ENCODE peak calls at places on chromosome 17, in eight cellular contexts. One of them, this sample, is unnamed.

GRCh38 chr17:39611441-39612112 is 3.9 kb upstream of the NEUROD2 start:
- DNase-seq in fibroblast of lung: no peak
- DNase-seq in IMR-90: no peak
- DNase-seq in CD8-positive, alpha-beta T cell: no peak
- DNase-seq in cardiac muscle cell: no peak
- DNase-seq in tibial artery: no peak
- DNase-seq in lower lobe of right lung: no peak
- DNase-seq in body of pancreas: no peak
- DNase-seq in this sample: no peak

GRCh38 chr17:27471321-27472269 is 15.3 kb downstream of the KSR1 start:
- DNase-seq in tibial artery: no peak
- DNase-seq in IMR-90: peak; percentile 41
- DNase-seq in CD8-positive, alpha-beta T cell: peak; percentile 30
- DNase-seq in lower lobe of right lung: no peak
- DNase-seq in body of pancreas: no peak
- DNase-seq in cardiac muscle cell: no peak
- DNase-seq in fibroblast of lung: peak; percentile 71
- DNase-seq in this sample: peak; percentile 25

GRCh38 chr17:1735834-1736347 is 6.8 kb upstream of the SERPINF2 start:
- DNase-seq in CD8-positive, alpha-beta T cell: no peak
- DNase-seq in body of pancreas: no peak
- DNase-seq in tibial artery: no peak
- DNase-seq in fibroblast of lung: no peak
- DNase-seq in cardiac muscle cell: no peak
- DNase-seq in lower lobe of right lung: no peak
- DNase-seq in IMR-90: no peak
- DNase-seq in this sample: no peak

GRCh38 chr17:47620503-47621245 is 29.0 kb upstream of the KPNB1 start:
- DNase-seq in tibial artery: no peak
- DNase-seq in CD8-positive, alpha-beta T cell: no peak
- DNase-seq in IMR-90: no peak
- DNase-seq in fibroblast of lung: no peak
- DNase-seq in body of pancreas: no peak
- DNase-seq in lower lobe of right lung: no peak
- DNase-seq in cardiac muscle cell: no peak
- DNase-seq in this sample: no peak

GRCh38 chr17:2089021-2089422 is 34.1 kb downstream of the HIC1 start:
- DNase-seq in lower lobe of right lung: no peak
- DNase-seq in body of pancreas: no peak
- DNase-seq in CD8-positive, alpha-beta T cell: no peak
- DNase-seq in IMR-90: peak; percentile 73
- DNase-seq in cardiac muscle cell: peak; percentile 80
- DNase-seq in tibial artery: no peak
- DNase-seq in fibroblast of lung: peak; percentile 76
- DNase-seq in this sample: no peak

GRCh38 chr17:59121901-59122480 is 15.3 kb upstream of the TRIM37 start:
- DNase-seq in lower lobe of right lung: no peak
- DNase-seq in fibroblast of lung: no peak
- DNase-seq in tibial artery: no peak
- DNase-seq in body of pancreas: no peak
- DNase-seq in cardiac muscle cell: no peak
- DNase-seq in CD8-positive, alpha-beta T cell: no peak
- DNase-seq in IMR-90: no peak
- DNase-seq in this sample: no peak

GRCh38 chr17:7478276-7479138 is 924 bp downstream of the ZBTB4 start:
- DNase-seq in IMR-90: peak; percentile 18
- DNase-seq in lower lobe of right lung: peak; percentile 77
- DNase-seq in cardiac muscle cell: peak; percentile 43
- DNase-seq in tibial artery: peak; percentile 79
- DNase-seq in fibroblast of lung: peak; percentile 27
- DNase-seq in body of pancreas: peak; percentile 60
- DNase-seq in CD8-positive, alpha-beta T cell: peak; percentile 61
- DNase-seq in this sample: peak; percentile 64

GRCh38 chr17:28978016-28978415 is 26.7 kb upstream of the PHF12 start:
- DNase-seq in cardiac muscle cell: no peak
- DNase-seq in IMR-90: no peak
- DNase-seq in tibial artery: no peak
- DNase-seq in lower lobe of right lung: no peak
- DNase-seq in body of pancreas: no peak
- DNase-seq in fibroblast of lung: no peak
- DNase-seq in CD8-positive, alpha-beta T cell: no peak
- DNase-seq in this sample: no peak

GRCh38 chr17:17079761-17080160 is 37.5 kb downstream of the MPRIP start:
- DNase-seq in body of pancreas: no peak
- DNase-seq in IMR-90: no peak
- DNase-seq in cardiac muscle cell: no peak
- DNase-seq in fibroblast of lung: no peak
- DNase-seq in lower lobe of right lung: peak; percentile 79
- DNase-seq in CD8-positive, alpha-beta T cell: no peak
- DNase-seq in tibial artery: peak; percentile 88
- DNase-seq in this sample: no peak

GRCh38 chr17:67492824-67493490 is 115.9 kb downstream of the PITPNC1 start:
- DNase-seq in lower lobe of right lung: no peak
- DNase-seq in tibial artery: no peak
- DNase-seq in IMR-90: peak; percentile 31
- DNase-seq in fibroblast of lung: peak; percentile 56
- DNase-seq in body of pancreas: no peak
- DNase-seq in CD8-positive, alpha-beta T cell: no peak
- DNase-seq in cardiac muscle cell: no peak
- DNase-seq in this sample: no peak

GRCh38 chr17:77392376-77393273 is 251.9 kb downstream of the SEC14L1 start:
- DNase-seq in CD8-positive, alpha-beta T cell: no peak
- DNase-seq in lower lobe of right lung: no peak
- DNase-seq in IMR-90: no peak
- DNase-seq in cardiac muscle cell: no peak
- DNase-seq in tibial artery: peak; percentile 82
- DNase-seq in fibroblast of lung: no peak
- DNase-seq in body of pancreas: peak; percentile 64
- DNase-seq in this sample: no peak

GRCh38 chr17:29039764-29040598 is 3.0 kb upstream of the PIPOX start:
- DNase-seq in IMR-90: peak; percentile 80
- DNase-seq in fibroblast of lung: peak; percentile 95
- DNase-seq in lower lobe of right lung: no peak
- DNase-seq in CD8-positive, alpha-beta T cell: no peak
- DNase-seq in body of pancreas: no peak
- DNase-seq in tibial artery: no peak
- DNase-seq in cardiac muscle cell: peak; percentile 96
- DNase-seq in this sample: no peak

GRCh38 chr17:82007495-82008257 is 15.0 kb downstream of the CENPX start:
- DNase-seq in cardiac muscle cell: no peak
- DNase-seq in tibial artery: no peak
- DNase-seq in body of pancreas: no peak
- DNase-seq in IMR-90: no peak
- DNase-seq in lower lobe of right lung: no peak
- DNase-seq in fibroblast of lung: no peak
- DNase-seq in CD8-positive, alpha-beta T cell: no peak
- DNase-seq in this sample: no peak

GRCh38 chr17:39704821-39705551 is 5.1 kb downstream of the ERBB2 start:
- DNase-seq in CD8-positive, alpha-beta T cell: no peak
- DNase-seq in tibial artery: peak; percentile 85
- DNase-seq in cardiac muscle cell: peak; percentile 14
- DNase-seq in lower lobe of right lung: no peak
- DNase-seq in fibroblast of lung: peak; percentile 38
- DNase-seq in body of pancreas: peak; percentile 54
- DNase-seq in IMR-90: peak; percentile 50
- DNase-seq in this sample: no peak

GRCh38 chr17:41544497-41544896 is 16.4 kb upstream of the KRT19 start:
- DNase-seq in IMR-90: no peak
- DNase-seq in cardiac muscle cell: no peak
- DNase-seq in tibial artery: no peak
- DNase-seq in fibroblast of lung: no peak
- DNase-seq in body of pancreas: no peak
- DNase-seq in CD8-positive, alpha-beta T cell: no peak
- DNase-seq in lower lobe of right lung: no peak
- DNase-seq in this sample: no peak

GRCh38 chr17:44969144-44969780 is 1.2 kb upstream of the C1QL1 start:
- DNase-seq in fibroblast of lung: no peak
- DNase-seq in cardiac muscle cell: no peak
- DNase-seq in body of pancreas: no peak
- DNase-seq in lower lobe of right lung: no peak
- DNase-seq in CD8-positive, alpha-beta T cell: no peak
- DNase-seq in IMR-90: no peak
- DNase-seq in tibial artery: no peak
- DNase-seq in this sample: no peak

GRCh38 chr17:58308173-58308984 is 20.2 kb downstream of the TSPOAP1 start:
- DNase-seq in cardiac muscle cell: peak; percentile 20
- DNase-seq in CD8-positive, alpha-beta T cell: no peak
- DNase-seq in fibroblast of lung: no peak
- DNase-seq in IMR-90: no peak
- DNase-seq in body of pancreas: no peak
- DNase-seq in tibial artery: peak; percentile 60
- DNase-seq in lower lobe of right lung: no peak
- DNase-seq in this sample: no peak

GRCh38 chr17:78252111-78252634 is 20.7 kb downstream of the TMEM235 start:
- DNase-seq in CD8-positive, alpha-beta T cell: peak; percentile 71
- DNase-seq in cardiac muscle cell: no peak
- DNase-seq in body of pancreas: peak; percentile 14
- DNase-seq in lower lobe of right lung: no peak
- DNase-seq in tibial artery: no peak
- DNase-seq in fibroblast of lung: no peak
- DNase-seq in IMR-90: no peak
- DNase-seq in this sample: no peak

GRCh38 chr17:3821101-3821500 is 20.1 kb upstream of the ITGAE start:
- DNase-seq in lower lobe of right lung: no peak
- DNase-seq in fibroblast of lung: no peak
- DNase-seq in cardiac muscle cell: no peak
- DNase-seq in tibial artery: no peak
- DNase-seq in body of pancreas: no peak
- DNase-seq in IMR-90: no peak
- DNase-seq in CD8-positive, alpha-beta T cell: no peak
- DNase-seq in this sample: no peak

GRCh38 chr17:3828151-3828851 is 17.7 kb downstream of the NCBP3 start:
- DNase-seq in lower lobe of right lung: no peak
- DNase-seq in CD8-positive, alpha-beta T cell: no peak
- DNase-seq in tibial artery: no peak
- DNase-seq in fibroblast of lung: peak; percentile 62
- DNase-seq in IMR-90: peak; percentile 86
- DNase-seq in cardiac muscle cell: no peak
- DNase-seq in body of pancreas: no peak
- DNase-seq in this sample: no peak

GRCh38 chr17:3827124-3827773 is 18.8 kb downstream of the NCBP3 start:
- DNase-seq in body of pancreas: peak; percentile 51
- DNase-seq in tibial artery: no peak
- DNase-seq in lower lobe of right lung: no peak
- DNase-seq in IMR-90: peak; percentile 66
- DNase-seq in cardiac muscle cell: peak; percentile 80
- DNase-seq in fibroblast of lung: peak; percentile 65
- DNase-seq in CD8-positive, alpha-beta T cell: peak; percentile 63
- DNase-seq in this sample: peak; percentile 66

GRCh38 chr17:3828852-3829232 is 17.2 kb downstream of the NCBP3 start:
- DNase-seq in IMR-90: no peak
- DNase-seq in CD8-positive, alpha-beta T cell: no peak
- DNase-seq in fibroblast of lung: no peak
- DNase-seq in tibial artery: no peak
- DNase-seq in lower lobe of right lung: no peak
- DNase-seq in cardiac muscle cell: no peak
- DNase-seq in body of pancreas: no peak
- DNase-seq in this sample: no peak

DNA sequence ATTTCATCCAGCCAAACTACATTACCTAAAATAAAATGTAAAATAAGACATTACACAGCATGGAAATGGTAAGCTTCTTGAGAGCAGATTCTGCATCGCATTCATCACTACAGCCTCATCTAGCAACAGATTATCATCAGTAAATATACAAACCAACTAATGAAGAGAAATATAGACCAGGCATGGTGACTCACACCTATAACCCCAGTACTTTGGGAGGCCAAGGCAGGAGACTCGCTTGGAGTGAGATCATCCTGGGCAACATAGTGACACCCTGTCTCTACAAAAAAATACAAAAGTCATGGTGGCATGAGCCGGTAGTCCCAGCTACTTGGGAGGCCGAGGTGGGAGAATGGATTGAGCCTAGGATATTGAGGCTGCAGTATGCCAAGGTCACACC is 19.9 kb downstream of the NCBP3 start:
- DNase-seq in cardiac muscle cell: no peak
- DNase-seq in fibroblast of lung: peak; percentile 26
- DNase-seq in body of pancreas: no peak
- DNase-seq in IMR-90: peak; percentile 31
- DNase-seq in lower lobe of right lung: no peak
- DNase-seq in CD8-positive, alpha-beta T cell: no peak
- DNase-seq in tibial artery: no peak
- DNase-seq in this sample: no peak
- H3K9me3 ChIP-seq in cardiac muscle cell: no peaks in the 10 kb centered on the region
- H3K9me3 ChIP-seq in fibroblast of lung: no peaks in the 10 kb centered on the region
- H3K9me3 ChIP-seq in body of pancreas: no peaks in the 10 kb centered on the region
- H3K9me3 ChIP-seq in IMR-90: no peaks in the 10 kb centered on the region
- H3K9me3 ChIP-seq in lower lobe of right lung: no peaks in the 10 kb centered on the region
- H3K9me3 ChIP-seq in CD8-positive, alpha-beta T cell: no peaks in the 10 kb centered on the region
- H3K9me3 ChIP-seq in tibial artery: no peaks in the 10 kb centered on the region
- H3K9me3 ChIP-seq in this sample: no peaks in the 10 kb centered on the region

GRCh38 chr17:22704674-22705073 is 1012.4 kb downstream of the KCNJ18 start:
- DNase-seq in cardiac muscle cell: no peak
- DNase-seq in CD8-positive, alpha-beta T cell: no peak
- DNase-seq in lower lobe of right lung: no peak
- DNase-seq in fibroblast of lung: no peak
- DNase-seq in tibial artery: no peak
- DNase-seq in body of pancreas: no peak
- DNase-seq in IMR-90: no peak
- DNase-seq in this sample: no peak
- H3K9me3 ChIP-seq in cardiac muscle cell: no peaks in the 10 kb centered on the region
- H3K9me3 ChIP-seq in CD8-positive, alpha-beta T cell: no peaks in the 10 kb centered on the region
- H3K9me3 ChIP-seq in lower lobe of right lung: no peaks in the 10 kb centered on the region
- H3K9me3 ChIP-seq in fibroblast of lung: no peaks in the 10 kb centered on the region
- H3K9me3 ChIP-seq in tibial artery: no peaks in the 10 kb centered on the region
- H3K9me3 ChIP-seq in body of pancreas: no peaks in the 10 kb centered on the region
- H3K9me3 ChIP-seq in IMR-90: peaks cover 22% of the 10 kb centered on the region
- H3K9me3 ChIP-seq in this sample: no peaks in the 10 kb centered on the region

GRCh38 chr17:42979511-42980273 is at the start of gene PTGES3L:
- DNase-seq in CD8-positive, alpha-beta T cell: no peak
- DNase-seq in fibroblast of lung: peak; percentile 63
- DNase-seq in IMR-90: peak; percentile 48
- DNase-seq in lower lobe of right lung: peak; percentile 54
- DNase-seq in body of pancreas: peak; percentile 44
- DNase-seq in tibial artery: peak; percentile 82
- DNase-seq in cardiac muscle cell: peak; percentile 60
- DNase-seq in this sample: peak; percentile 10
- H3K9me3 ChIP-seq in CD8-positive, alpha-beta T cell: no peaks in the 10 kb centered on the region
- H3K9me3 ChIP-seq in fibroblast of lung: no peaks in the 10 kb centered on the region
- H3K9me3 ChIP-seq in IMR-90: no peaks in the 10 kb centered on the region
- H3K9me3 ChIP-seq in lower lobe of right lung: no peaks in the 10 kb centered on the region
- H3K9me3 ChIP-seq in body of pancreas: no peaks in the 10 kb centered on the region
- H3K9me3 ChIP-seq in tibial artery: no peaks in the 10 kb centered on the region
- H3K9me3 ChIP-seq in cardiac muscle cell: no peaks in the 10 kb centered on the region
- H3K9me3 ChIP-seq in this sample: no peaks in the 10 kb centered on the region

DNA sequence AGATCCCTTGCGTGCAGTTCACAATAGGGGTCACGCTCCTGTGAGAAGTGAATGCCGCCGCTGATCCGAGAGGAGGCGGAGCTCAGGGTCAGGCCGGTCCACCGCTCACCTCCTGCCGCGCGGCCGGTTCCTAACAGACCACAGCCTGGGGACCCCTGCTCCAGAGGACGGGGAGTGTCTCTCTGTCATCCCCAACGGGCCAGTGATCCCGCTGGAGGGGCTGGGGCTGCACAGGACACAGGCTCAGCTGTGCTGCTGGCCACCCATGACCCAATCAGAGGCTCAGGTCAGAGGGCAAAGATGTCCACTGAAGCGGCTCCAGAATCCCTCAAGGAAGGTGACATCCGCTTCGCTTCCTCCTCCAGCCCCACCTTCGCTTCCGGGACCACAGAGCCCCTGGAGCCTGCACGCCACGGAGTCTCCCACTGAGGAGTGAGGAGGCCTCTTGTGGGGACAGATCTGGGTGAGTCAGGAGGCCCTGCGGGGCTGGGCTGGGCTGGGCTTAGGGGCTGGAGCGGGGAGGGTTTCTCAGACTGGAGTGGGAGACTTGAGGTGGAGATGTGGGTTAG is 115.4 kb downstream of the METRNL start:
- DNase-seq in cardiac muscle cell: no peak
- DNase-seq in tibial artery: peak; percentile 83
- DNase-seq in body of pancreas: peak; percentile 11
- DNase-seq in lower lobe of right lung: peak; percentile 43
- DNase-seq in fibroblast of lung: peak; percentile 37
- DNase-seq in CD8-positive, alpha-beta T cell: no peak
- DNase-seq in IMR-90: no peak
- DNase-seq in this sample: no peak
- H3K9me3 ChIP-seq in cardiac muscle cell: no peaks in the 10 kb centered on the region
- H3K9me3 ChIP-seq in tibial artery: no peaks in the 10 kb centered on the region
- H3K9me3 ChIP-seq in body of pancreas: no peaks in the 10 kb centered on the region
- H3K9me3 ChIP-seq in lower lobe of right lung: no peaks in the 10 kb centered on the region
- H3K9me3 ChIP-seq in fibroblast of lung: no peaks in the 10 kb centered on the region
- H3K9me3 ChIP-seq in CD8-positive, alpha-beta T cell: no peaks in the 10 kb centered on the region
- H3K9me3 ChIP-seq in IMR-90: no peaks in the 10 kb centered on the region
- H3K9me3 ChIP-seq in this sample: no peaks in the 10 kb centered on the region

This sample was measured in T-helper 17 cell.